ENCODE peak calls at places on chromosome 9, in eight cellular contexts. One of them, this sample, is unnamed.

GRCh38 chr9:114156658-114157421 is 1.5 kb downstream of the COL27A1 start:
- DNase-seq in A549: peak
- DNase-seq in Peyer's patch: peak
- DNase-seq in heart left ventricle: peak
- DNase-seq in HCT116: no peak
- DNase-seq in IMR-90: peak
- DNase-seq in adrenal gland: peak
- DNase-seq in transverse colon: peak
- DNase-seq in this sample: peak

GRCh38 chr9:97703437-97704326 is 6.5 kb upstream of the XPA start:
- DNase-seq in A549: peak
- DNase-seq in adrenal gland: peak
- DNase-seq in transverse colon: no peak
- DNase-seq in HCT116: peak
- DNase-seq in Peyer's patch: peak
- DNase-seq in heart left ventricle: no peak
- DNase-seq in IMR-90: peak
- DNase-seq in this sample: peak

GRCh38 chr9:18362901-18363685 is 110.9 kb upstream of the ADAMTSL1 start:
- DNase-seq in transverse colon: peak
- DNase-seq in A549: no peak
- DNase-seq in IMR-90: peak
- DNase-seq in Peyer's patch: no peak
- DNase-seq in adrenal gland: no peak
- DNase-seq in heart left ventricle: peak
- DNase-seq in HCT116: no peak
- DNase-seq in this sample: no peak

GRCh38 chr9:135275926-135276289 is 188.4 kb downstream of the OLFM1 start:
- DNase-seq in A549: no peak
- DNase-seq in adrenal gland: no peak
- DNase-seq in heart left ventricle: no peak
- DNase-seq in transverse colon: no peak
- DNase-seq in HCT116: no peak
- DNase-seq in Peyer's patch: no peak
- DNase-seq in IMR-90: no peak
- DNase-seq in this sample: no peak

GRCh38 chr9:69027355-69028097 is 8.0 kb upstream of the FXN start:
- DNase-seq in heart left ventricle: no peak
- DNase-seq in transverse colon: peak
- DNase-seq in adrenal gland: peak
- DNase-seq in A549: peak
- DNase-seq in IMR-90: peak
- DNase-seq in Peyer's patch: peak
- DNase-seq in HCT116: peak
- DNase-seq in this sample: peak

GRCh38 chr9:92668746-92669526 is 995 bp downstream of the IPPK start:
- DNase-seq in IMR-90: peak
- DNase-seq in transverse colon: peak
- DNase-seq in Peyer's patch: peak
- DNase-seq in heart left ventricle: no peak
- DNase-seq in A549: peak
- DNase-seq in HCT116: no peak
- DNase-seq in adrenal gland: peak
- DNase-seq in this sample: peak

GRCh38 chr9:112664541-112664940 is 53.4 kb downstream of the INIP start:
- DNase-seq in A549: no peak
- DNase-seq in HCT116: no peak
- DNase-seq in IMR-90: no peak
- DNase-seq in heart left ventricle: no peak
- DNase-seq in adrenal gland: no peak
- DNase-seq in transverse colon: no peak
- DNase-seq in Peyer's patch: no peak
- DNase-seq in this sample: no peak

GRCh38 chr9:70625078-70625477 is 210.6 kb upstream of the KLF9 start:
- DNase-seq in adrenal gland: no peak
- DNase-seq in HCT116: no peak
- DNase-seq in IMR-90: no peak
- DNase-seq in Peyer's patch: no peak
- DNase-seq in heart left ventricle: no peak
- DNase-seq in A549: no peak
- DNase-seq in transverse colon: no peak
- DNase-seq in this sample: no peak

GRCh38 chr9:123349691-123350480 is 6.1 kb upstream of the CRB2 start:
- DNase-seq in adrenal gland: peak
- DNase-seq in heart left ventricle: no peak
- DNase-seq in IMR-90: peak
- DNase-seq in A549: peak
- DNase-seq in HCT116: peak
- DNase-seq in transverse colon: peak
- DNase-seq in Peyer's patch: peak
- DNase-seq in this sample: peak

GRCh38 chr9:71929223-71929622 is 17.8 kb downstream of the C9orf85 start:
- DNase-seq in A549: no peak
- DNase-seq in IMR-90: peak
- DNase-seq in heart left ventricle: no peak
- DNase-seq in HCT116: no peak
- DNase-seq in transverse colon: no peak
- DNase-seq in Peyer's patch: no peak
- DNase-seq in adrenal gland: no peak
- DNase-seq in this sample: no peak

GRCh38 chr9:125141751-125142150 is 1.6 kb downstream of the SCAI start:
- DNase-seq in adrenal gland: no peak
- DNase-seq in transverse colon: no peak
- DNase-seq in HCT116: no peak
- DNase-seq in Peyer's patch: no peak
- DNase-seq in IMR-90: no peak
- DNase-seq in heart left ventricle: no peak
- DNase-seq in A549: no peak
- DNase-seq in this sample: no peak

GRCh38 chr9:8717146-8717545 is 917.6 kb upstream of the DMAC1 start:
- DNase-seq in Peyer's patch: no peak
- DNase-seq in HCT116: no peak
- DNase-seq in IMR-90: no peak
- DNase-seq in adrenal gland: no peak
- DNase-seq in heart left ventricle: no peak
- DNase-seq in transverse colon: no peak
- DNase-seq in A549: no peak
- DNase-seq in this sample: no peak

GRCh38 chr9:135413461-135413860 is 66.1 kb upstream of the PPP1R26 start:
- DNase-seq in Peyer's patch: peak
- DNase-seq in IMR-90: no peak
- DNase-seq in transverse colon: no peak
- DNase-seq in heart left ventricle: peak
- DNase-seq in HCT116: no peak
- DNase-seq in adrenal gland: no peak
- DNase-seq in A549: no peak
- DNase-seq in this sample: no peak

GRCh38 chr9:101580076-101580475 is 14.7 kb downstream of the PPP3R2 start:
- DNase-seq in IMR-90: no peak
- DNase-seq in A549: no peak
- DNase-seq in adrenal gland: no peak
- DNase-seq in HCT116: no peak
- DNase-seq in Peyer's patch: no peak
- DNase-seq in heart left ventricle: no peak
- DNase-seq in transverse colon: no peak
- DNase-seq in this sample: no peak

GRCh38 chr9:124480621-124480981 is 26.6 kb downstream of the NR5A1 start:
- DNase-seq in adrenal gland: peak
- DNase-seq in IMR-90: peak
- DNase-seq in heart left ventricle: peak
- DNase-seq in transverse colon: no peak
- DNase-seq in Peyer's patch: no peak
- DNase-seq in A549: peak
- DNase-seq in HCT116: peak
- DNase-seq in this sample: no peak

DNA sequence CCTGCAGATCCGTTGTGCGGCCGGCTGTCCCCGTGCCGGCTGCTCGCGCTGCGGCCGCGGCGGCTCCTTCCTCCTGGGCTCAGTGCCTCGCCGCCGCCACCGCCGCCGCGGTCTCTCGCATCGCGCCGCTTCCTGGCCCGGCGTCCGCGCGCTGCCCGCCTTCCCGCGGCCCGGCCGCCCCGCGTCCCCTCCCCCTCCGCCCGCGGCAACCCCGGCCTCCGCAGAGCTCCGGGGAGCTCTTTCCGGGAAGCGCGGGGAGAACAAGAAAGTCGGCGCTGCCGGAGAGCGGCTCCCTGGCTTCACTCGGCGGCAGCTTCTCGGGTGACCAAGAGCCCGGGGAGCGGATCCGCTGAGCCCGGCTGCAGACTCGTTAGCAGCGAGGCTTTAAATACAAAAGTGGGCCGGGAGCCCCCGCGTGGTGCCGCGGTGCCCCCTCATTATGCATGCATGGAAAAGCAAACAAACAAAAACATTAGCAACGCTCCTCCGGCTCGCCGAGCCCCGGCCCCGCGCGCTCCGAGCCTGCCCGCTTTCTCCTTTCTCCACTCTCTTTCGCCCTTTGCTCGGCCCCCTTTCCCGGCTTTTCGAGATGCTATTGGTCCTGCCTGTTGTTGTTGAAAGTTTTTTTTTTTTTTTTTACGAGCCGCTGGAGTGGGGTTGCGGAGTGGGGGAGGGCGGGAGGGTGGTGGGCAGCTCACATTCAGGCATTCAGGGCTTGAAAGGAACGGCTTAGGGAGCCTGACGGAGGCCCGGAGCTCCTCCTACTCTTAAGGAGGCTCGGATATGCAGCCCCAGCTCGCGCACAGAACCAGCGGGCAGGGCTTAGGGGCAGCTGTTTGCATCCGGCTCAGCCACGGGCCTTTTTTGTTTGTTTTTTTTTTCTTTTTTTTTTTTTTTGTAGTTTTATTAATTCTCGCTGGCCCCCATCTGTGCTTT is at the start of gene GAS1:
- DNase-seq in adrenal gland: peak
- DNase-seq in Peyer's patch: peak
- DNase-seq in heart left ventricle: peak
- DNase-seq in HCT116: peak
- DNase-seq in IMR-90: peak
- DNase-seq in transverse colon: peak
- DNase-seq in A549: peak
- DNase-seq in this sample: peak
- TF ChIP-seq POLR2A in adrenal gland: peak
- TF ChIP-seq POLR2A in Peyer's patch: no peak
- TF ChIP-seq POLR2A in heart left ventricle: peak
- TF ChIP-seq POLR2A in HCT116: no peak
- TF ChIP-seq POLR2A in IMR-90: peak
- TF ChIP-seq POLR2A in transverse colon: no peak
- TF ChIP-seq POLR2A in A549: no peak
- TF ChIP-seq POLR2A in this sample: no peak

DNA sequence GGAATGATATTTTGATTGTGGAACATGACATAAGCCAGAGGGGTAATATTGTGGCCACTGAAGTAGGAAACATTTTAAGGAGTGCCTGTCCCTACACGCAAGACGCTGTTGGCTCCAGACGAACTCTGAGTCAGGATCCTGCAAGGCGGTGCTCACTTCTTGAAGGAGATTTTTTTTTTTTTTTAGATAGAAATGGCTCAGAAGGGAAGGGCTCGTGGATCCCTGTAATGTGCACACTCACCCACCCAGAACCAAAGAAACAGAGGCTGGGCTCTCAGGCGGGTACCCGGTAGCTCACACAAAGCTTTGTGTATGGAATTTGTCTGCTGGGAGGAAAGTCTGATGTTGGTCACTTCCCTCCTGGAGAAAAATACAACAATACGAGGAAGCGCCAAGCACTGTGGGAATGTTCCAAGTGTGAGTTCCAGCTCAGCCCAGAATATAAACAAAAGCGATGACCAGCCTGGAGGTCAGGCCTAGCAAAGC is 25.7 kb downstream of the RAPGEF1 start:
- DNase-seq in IMR-90: peak
- DNase-seq in A549: no peak
- DNase-seq in adrenal gland: no peak
- DNase-seq in heart left ventricle: peak
- DNase-seq in Peyer's patch: no peak
- DNase-seq in transverse colon: no peak
- DNase-seq in HCT116: no peak
- DNase-seq in this sample: no peak
- TF ChIP-seq POLR2A in IMR-90: peak
- TF ChIP-seq POLR2A in A549: no peak
- TF ChIP-seq POLR2A in adrenal gland: no peak
- TF ChIP-seq POLR2A in heart left ventricle: peak
- TF ChIP-seq POLR2A in Peyer's patch: no peak
- TF ChIP-seq POLR2A in transverse colon: no peak
- TF ChIP-seq POLR2A in HCT116: no peak
- TF ChIP-seq POLR2A in this sample: no peak

GRCh38 chr9:98796364-98797101 is at the start of gene ANKS6:
- DNase-seq in A549: peak
- DNase-seq in HCT116: no peak
- DNase-seq in Peyer's patch: peak
- DNase-seq in adrenal gland: peak
- DNase-seq in heart left ventricle: peak
- DNase-seq in IMR-90: peak
- DNase-seq in transverse colon: peak
- DNase-seq in this sample: peak
- TF ChIP-seq POLR2A in A549: peak
- TF ChIP-seq POLR2A in HCT116: peak
- TF ChIP-seq POLR2A in Peyer's patch: peak
- TF ChIP-seq POLR2A in adrenal gland: peak
- TF ChIP-seq POLR2A in heart left ventricle: no peak
- TF ChIP-seq POLR2A in IMR-90: no peak
- TF ChIP-seq POLR2A in transverse colon: no peak
- TF ChIP-seq POLR2A in this sample: peak

DNA sequence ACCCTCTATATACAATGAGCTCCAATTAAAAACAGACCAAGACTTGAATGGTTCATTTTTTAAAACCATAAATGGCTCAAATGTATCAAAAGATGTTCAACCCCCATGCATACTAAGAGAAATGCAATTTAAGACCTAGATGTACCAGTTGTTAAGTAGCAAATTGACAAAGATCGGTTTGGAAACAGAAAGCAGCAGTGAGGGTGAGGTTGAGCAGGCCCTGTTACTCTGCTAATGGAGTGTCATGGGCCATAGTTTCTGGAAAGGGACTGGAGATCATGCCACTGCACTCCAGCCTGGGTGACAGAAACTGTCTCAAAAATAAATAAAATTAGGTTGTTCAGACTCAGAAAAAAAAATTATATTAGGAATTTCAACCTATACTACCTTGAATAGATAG is 55.0 kb downstream of the FNBP1 start:
- DNase-seq in adrenal gland: no peak
- DNase-seq in transverse colon: no peak
- DNase-seq in Peyer's patch: no peak
- DNase-seq in HCT116: no peak
- DNase-seq in IMR-90: no peak
- DNase-seq in heart left ventricle: no peak
- DNase-seq in A549: no peak
- DNase-seq in this sample: no peak
- TF ChIP-seq POLR2A in adrenal gland: no peak
- TF ChIP-seq POLR2A in transverse colon: no peak
- TF ChIP-seq POLR2A in Peyer's patch: no peak
- TF ChIP-seq POLR2A in HCT116: no peak
- TF ChIP-seq POLR2A in IMR-90: no peak
- TF ChIP-seq POLR2A in heart left ventricle: no peak
- TF ChIP-seq POLR2A in A549: no peak
- TF ChIP-seq POLR2A in this sample: no peak